ENCODE peak calls at places on chromosome 10, in five cellular contexts. S, J, L, Z and A are unnamed samples.

GRCh38 chr10:70174058-70174741 is 3.9 kb upstream of the SAR1A start:
- DNase-seq in J (no peak), S (no peak), L (no peak), Z (no peak), A (no peak)

GRCh38 chr10:119638982-119639381 is 12.2 kb upstream of the BAG3 start:
- DNase-seq in S (no peak), J (no peak), Z (no peak), L (no peak), A (no peak)

GRCh38 chr10:122143238-122143841 is 127.8 kb upstream of the BTBD16 start:
- DNase-seq in L (no peak), S (peak), Z (no peak), J (no peak), A (no peak)

GRCh38 chr10:36172574-36172973 is 530.5 kb upstream of the FZD8 start:
- DNase-seq in S (no peak), J (no peak), Z (no peak), L (no peak), A (no peak)

GRCh38 chr10:35896011-35896410 is 253.9 kb upstream of the FZD8 start:
- DNase-seq in L (no peak), S (no peak), J (no peak), Z (no peak), A (no peak)

GRCh38 chr10:79430946-79431345 is 14.5 kb downstream of the ZCCHC24 start:
- DNase-seq in J (no peak), S (no peak), L (no peak), Z (no peak), A (no peak)

GRCh38 chr10:25888627-25889026 is 45.4 kb upstream of the MYO3A start:
- DNase-seq in J (no peak), Z (no peak), L (no peak), S (no peak), A (no peak)

GRCh38 chr10:59375990-59376389 is 13.6 kb upstream of the FAM13C start:
- DNase-seq in J (no peak), L (no peak), S (no peak), Z (no peak), A (no peak)

GRCh38 chr10:88877298-88877697 is 2.7 kb upstream of the STAMBPL1 start:
- DNase-seq in Z (no peak), J (no peak), S (no peak), L (no peak), A (no peak)

GRCh38 chr10:101130984-101131961 is at the start of gene TLX1:
- DNase-seq in J (no peak), L (no peak), Z (no peak), S (no peak), A (no peak)

GRCh38 chr10:88207121-88207546 is 343.7 kb downstream of the PTEN start:
- DNase-seq in L (no peak), J (no peak), Z (no peak), S (no peak), A (no peak)

GRCh38 chr10:86254526-86255174 is 111.9 kb downstream of the GRID1 start:
- DNase-seq in Z (no peak), J (peak), S (no peak), L (peak), A (peak)

GRCh38 chr10:3206516-3207157 is 34.1 kb upstream of the PITRM1 start:
- DNase-seq in S (no peak), Z (no peak), J (no peak), L (no peak), A (no peak)

GRCh38 chr10:77245953-77246352 is 391.7 kb downstream of the KCNMA1 start:
- DNase-seq in L (no peak), J (no peak), S (no peak), Z (no peak), A (no peak)

GRCh38 chr10:110101464-110102144 is 93.8 kb downstream of the ADD3 start:
- DNase-seq in J (no peak), S (no peak), L (no peak), Z (no peak), A (no peak)

GRCh38 chr10:48609441-48609840 is 4.6 kb upstream of the ARHGAP22 start:
- DNase-seq in S (no peak), L (no peak), Z (no peak), J (no peak), A (no peak)

GRCh38 chr10:117170244-117170643 is 27.0 kb upstream of the KCNK18 start:
- DNase-seq in Z (no peak), S (no peak), L (no peak), J (no peak), A (no peak)

GRCh38 chr10:131821378-131822012 is 79.3 kb upstream of the PPP2R2D start:
- DNase-seq in S (no peak), Z (no peak), L (no peak), J (no peak), A (peak)